ENCODE peak calls at places on chromosomes 6 and 20, in eight cellular contexts. One of them, this sample, is unnamed.

GRCh38 chr20:61389077-61389476 is 137.0 kb downstream of the CDH4 start:
- DNase-seq in M059J: no peak
- DNase-seq in GM04504: no peak
- DNase-seq in HL-60: no peak
- DNase-seq in aorta: no peak
- DNase-seq in mammary epithelial cell: no peak
- DNase-seq in stimulated activated CD4-positive, alpha-beta T cell treated with anti-CD3 and anti-CD28 coated beads, Interleukin-4, amount 100 ng/mL, for 48 hours: no peak
- DNase-seq in NCI-H748 treated with DMSO at 0.1 percent for 48 hours: no peak
- DNase-seq in this sample: no peak

GRCh38 chr20:1934162-1934561 is 39.0 kb downstream of the SIRPA start:
- DNase-seq in M059J: peak; percentile 30
- DNase-seq in GM04504: peak; percentile 69
- DNase-seq in HL-60: no peak
- DNase-seq in aorta: no peak
- DNase-seq in mammary epithelial cell: peak; percentile 52
- DNase-seq in stimulated activated CD4-positive, alpha-beta T cell treated with anti-CD3 and anti-CD28 coated beads, Interleukin-4, amount 100 ng/mL, for 48 hours: no peak
- DNase-seq in NCI-H748 treated with DMSO at 0.1 percent for 48 hours: no peak
- DNase-seq in this sample: peak; percentile 58

GRCh38 chr6:77124604-77125003 is 338.7 kb downstream of the HTR1B start:
- DNase-seq in M059J: peak; percentile 77
- DNase-seq in GM04504: no peak
- DNase-seq in HL-60: no peak
- DNase-seq in aorta: no peak
- DNase-seq in mammary epithelial cell: peak; percentile 75
- DNase-seq in stimulated activated CD4-positive, alpha-beta T cell treated with anti-CD3 and anti-CD28 coated beads, Interleukin-4, amount 100 ng/mL, for 48 hours: no peak
- DNase-seq in NCI-H748 treated with DMSO at 0.1 percent for 48 hours: no peak
- DNase-seq in this sample: peak; percentile 75

GRCh38 chr6:136782021-136782770 is 10.1 kb downstream of the MAP3K5 start:
- DNase-seq in M059J: peak; percentile 63
- DNase-seq in GM04504: no peak
- DNase-seq in HL-60: no peak
- DNase-seq in aorta: no peak
- DNase-seq in mammary epithelial cell: peak; percentile 68
- DNase-seq in stimulated activated CD4-positive, alpha-beta T cell treated with anti-CD3 and anti-CD28 coated beads, Interleukin-4, amount 100 ng/mL, for 48 hours: no peak
- DNase-seq in NCI-H748 treated with DMSO at 0.1 percent for 48 hours: no peak
- DNase-seq in this sample: peak; percentile 84

GRCh38 chr20:33828912-33829560 is 17.9 kb downstream of the CHMP4B start:
- DNase-seq in M059J: no peak
- DNase-seq in GM04504: no peak
- DNase-seq in HL-60: no peak
- DNase-seq in aorta: no peak
- DNase-seq in mammary epithelial cell: no peak
- DNase-seq in stimulated activated CD4-positive, alpha-beta T cell treated with anti-CD3 and anti-CD28 coated beads, Interleukin-4, amount 100 ng/mL, for 48 hours: no peak
- DNase-seq in NCI-H748 treated with DMSO at 0.1 percent for 48 hours: no peak
- DNase-seq in this sample: no peak

GRCh38 chr6:163651910-163652309 is 237.4 kb downstream of the QKI start:
- DNase-seq in M059J: no peak
- DNase-seq in GM04504: no peak
- DNase-seq in HL-60: no peak
- DNase-seq in aorta: no peak
- DNase-seq in mammary epithelial cell: peak; percentile 2
- DNase-seq in stimulated activated CD4-positive, alpha-beta T cell treated with anti-CD3 and anti-CD28 coated beads, Interleukin-4, amount 100 ng/mL, for 48 hours: no peak
- DNase-seq in NCI-H748 treated with DMSO at 0.1 percent for 48 hours: no peak
- DNase-seq in this sample: peak; percentile 18

GRCh38 chr6:130583268-130583667 is 217.5 kb downstream of the TMEM200A start:
- DNase-seq in M059J: no peak
- DNase-seq in GM04504: no peak
- DNase-seq in HL-60: no peak
- DNase-seq in aorta: no peak
- DNase-seq in mammary epithelial cell: no peak
- DNase-seq in stimulated activated CD4-positive, alpha-beta T cell treated with anti-CD3 and anti-CD28 coated beads, Interleukin-4, amount 100 ng/mL, for 48 hours: no peak
- DNase-seq in NCI-H748 treated with DMSO at 0.1 percent for 48 hours: no peak
- DNase-seq in this sample: no peak

GRCh38 chr6:69100772-69101171 is 465.7 kb downstream of the ADGRB3 start:
- DNase-seq in M059J: no peak
- DNase-seq in GM04504: no peak
- DNase-seq in HL-60: no peak
- DNase-seq in aorta: no peak
- DNase-seq in mammary epithelial cell: no peak
- DNase-seq in stimulated activated CD4-positive, alpha-beta T cell treated with anti-CD3 and anti-CD28 coated beads, Interleukin-4, amount 100 ng/mL, for 48 hours: no peak
- DNase-seq in NCI-H748 treated with DMSO at 0.1 percent for 48 hours: no peak
- DNase-seq in this sample: no peak

GRCh38 chr6:123240626-123241025 is 244.6 kb downstream of the CLVS2 start:
- DNase-seq in M059J: no peak
- DNase-seq in GM04504: no peak
- DNase-seq in HL-60: no peak
- DNase-seq in aorta: no peak
- DNase-seq in mammary epithelial cell: no peak
- DNase-seq in stimulated activated CD4-positive, alpha-beta T cell treated with anti-CD3 and anti-CD28 coated beads, Interleukin-4, amount 100 ng/mL, for 48 hours: no peak
- DNase-seq in NCI-H748 treated with DMSO at 0.1 percent for 48 hours: no peak
- DNase-seq in this sample: no peak

GRCh38 chr6:15001511-15001910 is 244.4 kb upstream of the JARID2 start:
- DNase-seq in M059J: no peak
- DNase-seq in GM04504: no peak
- DNase-seq in HL-60: no peak
- DNase-seq in aorta: no peak
- DNase-seq in mammary epithelial cell: no peak
- DNase-seq in stimulated activated CD4-positive, alpha-beta T cell treated with anti-CD3 and anti-CD28 coated beads, Interleukin-4, amount 100 ng/mL, for 48 hours: no peak
- DNase-seq in NCI-H748 treated with DMSO at 0.1 percent for 48 hours: no peak
- DNase-seq in this sample: no peak

GRCh38 chr6:111239455-111239854 is 152.2 kb downstream of the SLC16A10 start:
- DNase-seq in M059J: no peak
- DNase-seq in GM04504: no peak
- DNase-seq in HL-60: no peak
- DNase-seq in aorta: no peak
- DNase-seq in mammary epithelial cell: no peak
- DNase-seq in stimulated activated CD4-positive, alpha-beta T cell treated with anti-CD3 and anti-CD28 coated beads, Interleukin-4, amount 100 ng/mL, for 48 hours: no peak
- DNase-seq in NCI-H748 treated with DMSO at 0.1 percent for 48 hours: no peak
- DNase-seq in this sample: no peak

GRCh38 chr6:134117409-134117808 is 65.0 kb upstream of the SLC2A12 start:
- DNase-seq in M059J: peak; percentile 30
- DNase-seq in GM04504: no peak
- DNase-seq in HL-60: peak; percentile 56
- DNase-seq in aorta: no peak
- DNase-seq in mammary epithelial cell: no peak
- DNase-seq in stimulated activated CD4-positive, alpha-beta T cell treated with anti-CD3 and anti-CD28 coated beads, Interleukin-4, amount 100 ng/mL, for 48 hours: no peak
- DNase-seq in NCI-H748 treated with DMSO at 0.1 percent for 48 hours: no peak
- DNase-seq in this sample: no peak

GRCh38 chr20:10713161-10713560 is 39.4 kb upstream of the JAG1 start:
- DNase-seq in M059J: no peak
- DNase-seq in GM04504: no peak
- DNase-seq in HL-60: no peak
- DNase-seq in aorta: no peak
- DNase-seq in mammary epithelial cell: no peak
- DNase-seq in stimulated activated CD4-positive, alpha-beta T cell treated with anti-CD3 and anti-CD28 coated beads, Interleukin-4, amount 100 ng/mL, for 48 hours: no peak
- DNase-seq in NCI-H748 treated with DMSO at 0.1 percent for 48 hours: no peak
- DNase-seq in this sample: no peak

GRCh38 chr6:137830562-137830961 is 36.5 kb upstream of the TNFAIP3 start:
- DNase-seq in M059J: no peak
- DNase-seq in GM04504: no peak
- DNase-seq in HL-60: no peak
- DNase-seq in aorta: no peak
- DNase-seq in mammary epithelial cell: no peak
- DNase-seq in stimulated activated CD4-positive, alpha-beta T cell treated with anti-CD3 and anti-CD28 coated beads, Interleukin-4, amount 100 ng/mL, for 48 hours: no peak
- DNase-seq in NCI-H748 treated with DMSO at 0.1 percent for 48 hours: no peak
- DNase-seq in this sample: no peak

GRCh38 chr20:19973920-19974620 is 43.1 kb upstream of the NAA20 start:
- DNase-seq in M059J: peak; percentile 88
- DNase-seq in GM04504: peak; percentile 67
- DNase-seq in HL-60: peak; percentile 83
- DNase-seq in aorta: peak; percentile 92
- DNase-seq in mammary epithelial cell: peak; percentile 79
- DNase-seq in stimulated activated CD4-positive, alpha-beta T cell treated with anti-CD3 and anti-CD28 coated beads, Interleukin-4, amount 100 ng/mL, for 48 hours: no peak
- DNase-seq in NCI-H748 treated with DMSO at 0.1 percent for 48 hours: no peak
- DNase-seq in this sample: peak; percentile 80

GRCh38 chr20:7792131-7792869 is 148.0 kb downstream of the HAO1 start:
- DNase-seq in M059J: peak; percentile 13
- DNase-seq in GM04504: no peak
- DNase-seq in HL-60: no peak
- DNase-seq in aorta: no peak
- DNase-seq in mammary epithelial cell: peak; percentile 63
- DNase-seq in stimulated activated CD4-positive, alpha-beta T cell treated with anti-CD3 and anti-CD28 coated beads, Interleukin-4, amount 100 ng/mL, for 48 hours: no peak
- DNase-seq in NCI-H748 treated with DMSO at 0.1 percent for 48 hours: no peak
- DNase-seq in this sample: peak; percentile 64

GRCh38 chr20:21714297-21715192 is 9.1 kb downstream of the PAX1 start:
- DNase-seq in M059J: no peak
- DNase-seq in GM04504: no peak
- DNase-seq in HL-60: no peak
- DNase-seq in aorta: no peak
- DNase-seq in mammary epithelial cell: no peak
- DNase-seq in stimulated activated CD4-positive, alpha-beta T cell treated with anti-CD3 and anti-CD28 coated beads, Interleukin-4, amount 100 ng/mL, for 48 hours: no peak
- DNase-seq in NCI-H748 treated with DMSO at 0.1 percent for 48 hours: no peak
- DNase-seq in this sample: no peak

GRCh38 chr20:63573739-63574131 is 304 bp downstream of the HELZ2 start:
- DNase-seq in M059J: no peak
- DNase-seq in GM04504: no peak
- DNase-seq in HL-60: no peak
- DNase-seq in aorta: no peak
- DNase-seq in mammary epithelial cell: no peak
- DNase-seq in stimulated activated CD4-positive, alpha-beta T cell treated with anti-CD3 and anti-CD28 coated beads, Interleukin-4, amount 100 ng/mL, for 48 hours: no peak
- DNase-seq in NCI-H748 treated with DMSO at 0.1 percent for 48 hours: no peak
- DNase-seq in this sample: no peak

GRCh38 chr6:6678811-6679210 is 90.3 kb downstream of the LY86 start:
- DNase-seq in M059J: no peak
- DNase-seq in GM04504: no peak
- DNase-seq in HL-60: no peak
- DNase-seq in aorta: no peak
- DNase-seq in mammary epithelial cell: no peak
- DNase-seq in stimulated activated CD4-positive, alpha-beta T cell treated with anti-CD3 and anti-CD28 coated beads, Interleukin-4, amount 100 ng/mL, for 48 hours: no peak
- DNase-seq in NCI-H748 treated with DMSO at 0.1 percent for 48 hours: peak; percentile 62
- DNase-seq in this sample: no peak

GRCh38 chr6:2951723-2952122 is 19.6 kb downstream of the SERPINB6 start:
- DNase-seq in M059J: no peak
- DNase-seq in GM04504: no peak
- DNase-seq in HL-60: peak; percentile 84
- DNase-seq in aorta: peak; percentile 85
- DNase-seq in mammary epithelial cell: no peak
- DNase-seq in stimulated activated CD4-positive, alpha-beta T cell treated with anti-CD3 and anti-CD28 coated beads, Interleukin-4, amount 100 ng/mL, for 48 hours: no peak
- DNase-seq in NCI-H748 treated with DMSO at 0.1 percent for 48 hours: no peak
- DNase-seq in this sample: no peak

GRCh38 chr6:894274-894673 is 201.3 kb upstream of the EXOC2 start:
- DNase-seq in M059J: no peak
- DNase-seq in GM04504: no peak
- DNase-seq in HL-60: no peak
- DNase-seq in aorta: no peak
- DNase-seq in mammary epithelial cell: no peak
- DNase-seq in stimulated activated CD4-positive, alpha-beta T cell treated with anti-CD3 and anti-CD28 coated beads, Interleukin-4, amount 100 ng/mL, for 48 hours: peak; percentile 5
- DNase-seq in NCI-H748 treated with DMSO at 0.1 percent for 48 hours: no peak
- DNase-seq in this sample: no peak

GRCh38 chr20:5147193-5147592 is 20.4 kb downstream of the CDS2 start:
- DNase-seq in M059J: no peak
- DNase-seq in GM04504: no peak
- DNase-seq in HL-60: no peak
- DNase-seq in aorta: no peak
- DNase-seq in mammary epithelial cell: no peak
- DNase-seq in stimulated activated CD4-positive, alpha-beta T cell treated with anti-CD3 and anti-CD28 coated beads, Interleukin-4, amount 100 ng/mL, for 48 hours: no peak
- DNase-seq in NCI-H748 treated with DMSO at 0.1 percent for 48 hours: no peak
- DNase-seq in this sample: no peak

GRCh38 chr6:132341646-132342045 is 59.6 kb downstream of the MOXD1 start:
- DNase-seq in M059J: no peak
- DNase-seq in GM04504: no peak
- DNase-seq in HL-60: no peak
- DNase-seq in aorta: no peak
- DNase-seq in mammary epithelial cell: no peak
- DNase-seq in stimulated activated CD4-positive, alpha-beta T cell treated with anti-CD3 and anti-CD28 coated beads, Interleukin-4, amount 100 ng/mL, for 48 hours: no peak
- DNase-seq in NCI-H748 treated with DMSO at 0.1 percent for 48 hours: no peak
- DNase-seq in this sample: no peak

GRCh38 chr6:114052141-114052540 is 81.2 kb upstream of the HDAC2 start:
- DNase-seq in M059J: no peak
- DNase-seq in GM04504: no peak
- DNase-seq in HL-60: no peak
- DNase-seq in aorta: no peak
- DNase-seq in mammary epithelial cell: peak; percentile 19
- DNase-seq in stimulated activated CD4-positive, alpha-beta T cell treated with anti-CD3 and anti-CD28 coated beads, Interleukin-4, amount 100 ng/mL, for 48 hours: no peak
- DNase-seq in NCI-H748 treated with DMSO at 0.1 percent for 48 hours: no peak
- DNase-seq in this sample: peak; percentile 53

GRCh38 chr6:137417411-137417810 is 76.8 kb downstream of the OLIG3 start:
- DNase-seq in M059J: no peak
- DNase-seq in GM04504: no peak
- DNase-seq in HL-60: no peak
- DNase-seq in aorta: no peak
- DNase-seq in mammary epithelial cell: peak; percentile 14
- DNase-seq in stimulated activated CD4-positive, alpha-beta T cell treated with anti-CD3 and anti-CD28 coated beads, Interleukin-4, amount 100 ng/mL, for 48 hours: no peak
- DNase-seq in NCI-H748 treated with DMSO at 0.1 percent for 48 hours: no peak
- DNase-seq in this sample: peak; percentile 9

GRCh38 chr6:134145786-134146185 is 93.4 kb upstream of the SLC2A12 start:
- DNase-seq in M059J: peak; percentile 40
- DNase-seq in GM04504: no peak
- DNase-seq in HL-60: peak; percentile 20
- DNase-seq in aorta: no peak
- DNase-seq in mammary epithelial cell: no peak
- DNase-seq in stimulated activated CD4-positive, alpha-beta T cell treated with anti-CD3 and anti-CD28 coated beads, Interleukin-4, amount 100 ng/mL, for 48 hours: no peak
- DNase-seq in NCI-H748 treated with DMSO at 0.1 percent for 48 hours: peak; percentile 11
- DNase-seq in this sample: no peak

GRCh38 chr6:79702701-79703100 is 71.6 kb downstream of the SH3BGRL2 start:
- DNase-seq in M059J: no peak
- DNase-seq in GM04504: no peak
- DNase-seq in HL-60: no peak
- DNase-seq in aorta: no peak
- DNase-seq in mammary epithelial cell: no peak
- DNase-seq in stimulated activated CD4-positive, alpha-beta T cell treated with anti-CD3 and anti-CD28 coated beads, Interleukin-4, amount 100 ng/mL, for 48 hours: no peak
- DNase-seq in NCI-H748 treated with DMSO at 0.1 percent for 48 hours: no peak
- DNase-seq in this sample: no peak

GRCh38 chr20:45548410-45548809 is 1.2 kb upstream of the EPPIN start:
- DNase-seq in M059J: no peak
- DNase-seq in GM04504: no peak
- DNase-seq in HL-60: no peak
- DNase-seq in aorta: no peak
- DNase-seq in mammary epithelial cell: no peak
- DNase-seq in stimulated activated CD4-positive, alpha-beta T cell treated with anti-CD3 and anti-CD28 coated beads, Interleukin-4, amount 100 ng/mL, for 48 hours: no peak
- DNase-seq in NCI-H748 treated with DMSO at 0.1 percent for 48 hours: no peak
- DNase-seq in this sample: no peak

GRCh38 chr20:21303872-21304586 is 898 bp downstream of the XRN2 start:
- DNase-seq in M059J: peak; percentile 25
- DNase-seq in GM04504: no peak
- DNase-seq in HL-60: peak; percentile 25
- DNase-seq in aorta: no peak
- DNase-seq in mammary epithelial cell: no peak
- DNase-seq in stimulated activated CD4-positive, alpha-beta T cell treated with anti-CD3 and anti-CD28 coated beads, Interleukin-4, amount 100 ng/mL, for 48 hours: no peak
- DNase-seq in NCI-H748 treated with DMSO at 0.1 percent for 48 hours: peak; percentile 77
- DNase-seq in this sample: no peak

GRCh38 chr6:148324297-148325007 is 18.2 kb upstream of the SASH1 start:
- DNase-seq in M059J: peak; percentile 83
- DNase-seq in GM04504: no peak
- DNase-seq in HL-60: no peak
- DNase-seq in aorta: peak; percentile 54
- DNase-seq in mammary epithelial cell: no peak
- DNase-seq in stimulated activated CD4-positive, alpha-beta T cell treated with anti-CD3 and anti-CD28 coated beads, Interleukin-4, amount 100 ng/mL, for 48 hours: no peak
- DNase-seq in NCI-H748 treated with DMSO at 0.1 percent for 48 hours: no peak
- DNase-seq in this sample: peak; percentile 13

This sample was measured in epithelial cell of esophagus.